ENCODE peak calls at places on chromosomes 5 and 9, in six cellular contexts. One of them, this sample, is unnamed.

GRCh38 chr5:111144352-111144930 is 52.3 kb downstream of the WDR36 start:
- DNase-seq in mesenchymal stem cell: peak
- DNase-seq in H1: no peak
- DNase-seq in IMR-90: no peak
- DNase-seq in neuronal stem cell: no peak
- DNase-seq in H9: no peak
- DNase-seq in this sample: no peak

GRCh38 chr5:123754903-123755302 is 242.9 kb downstream of the CSNK1G3 start:
- DNase-seq in H9: no peak
- DNase-seq in neuronal stem cell: no peak
- DNase-seq in IMR-90: peak
- DNase-seq in mesenchymal stem cell: peak
- DNase-seq in H1: no peak
- DNase-seq in this sample: no peak

GRCh38 chr5:73764586-73764985 is 138.6 kb downstream of the ARHGEF28 start:
- DNase-seq in H1: no peak
- DNase-seq in neuronal stem cell: no peak
- DNase-seq in mesenchymal stem cell: peak
- DNase-seq in IMR-90: peak
- DNase-seq in H9: no peak
- DNase-seq in this sample: peak

GRCh38 chr9:25025686-25026085 is 480.0 kb upstream of the IZUMO3 start:
- DNase-seq in IMR-90: no peak
- DNase-seq in neuronal stem cell: no peak
- DNase-seq in mesenchymal stem cell: no peak
- DNase-seq in H9: no peak
- DNase-seq in H1: no peak
- DNase-seq in this sample: no peak

GRCh38 chr5:67045816-67046740 is 150.5 kb downstream of the CD180 start:
- DNase-seq in H1: no peak
- DNase-seq in neuronal stem cell: no peak
- DNase-seq in H9: no peak
- DNase-seq in IMR-90: peak
- DNase-seq in mesenchymal stem cell: no peak
- DNase-seq in this sample: peak

GRCh38 chr9:14203366-14204056 is 110.4 kb downstream of the NFIB start:
- DNase-seq in H1: no peak
- DNase-seq in H9: no peak
- DNase-seq in mesenchymal stem cell: no peak
- DNase-seq in neuronal stem cell: no peak
- DNase-seq in IMR-90: no peak
- DNase-seq in this sample: no peak

GRCh38 chr9:21696411-21696865 is 106.0 kb upstream of the MTAP start:
- DNase-seq in H1: peak
- DNase-seq in IMR-90: no peak
- DNase-seq in H9: peak
- DNase-seq in neuronal stem cell: no peak
- DNase-seq in mesenchymal stem cell: no peak
- DNase-seq in this sample: peak

GRCh38 chr5:115977988-115978387 is 15.7 kb downstream of the LVRN start:
- DNase-seq in neuronal stem cell: no peak
- DNase-seq in IMR-90: peak
- DNase-seq in mesenchymal stem cell: peak
- DNase-seq in H9: no peak
- DNase-seq in H1: no peak
- DNase-seq in this sample: peak

GRCh38 chr5:157442989-157443619 is 16.9 kb upstream of the NIPAL4 start:
- DNase-seq in H9: no peak
- DNase-seq in IMR-90: no peak
- DNase-seq in neuronal stem cell: no peak
- DNase-seq in H1: no peak
- DNase-seq in mesenchymal stem cell: no peak
- DNase-seq in this sample: no peak

GRCh38 chr5:2715856-2716255 is 35.6 kb downstream of the IRX2 start:
- DNase-seq in mesenchymal stem cell: no peak
- DNase-seq in IMR-90: no peak
- DNase-seq in H1: no peak
- DNase-seq in neuronal stem cell: no peak
- DNase-seq in H9: no peak
- DNase-seq in this sample: peak

GRCh38 chr9:87766697-87767096 is 40.8 kb downstream of the CTSL start:
- DNase-seq in H1: no peak
- DNase-seq in H9: peak
- DNase-seq in neuronal stem cell: no peak
- DNase-seq in IMR-90: no peak
- DNase-seq in mesenchymal stem cell: no peak
- DNase-seq in this sample: peak

GRCh38 chr5:33238826-33239670 is 201.7 kb upstream of the TARS1 start:
- DNase-seq in IMR-90: no peak
- DNase-seq in mesenchymal stem cell: no peak
- DNase-seq in neuronal stem cell: no peak
- DNase-seq in H9: no peak
- DNase-seq in H1: no peak
- DNase-seq in this sample: no peak

GRCh38 chr5:2149196-2149541 is 266.4 kb upstream of the IRX4 start:
- DNase-seq in IMR-90: no peak
- DNase-seq in mesenchymal stem cell: peak
- DNase-seq in neuronal stem cell: peak
- DNase-seq in H1: peak
- DNase-seq in H9: peak
- DNase-seq in this sample: peak

GRCh38 chr5:79560774-79561524 is 47.0 kb upstream of the HOMER1 start:
- DNase-seq in H1: no peak
- DNase-seq in H9: no peak
- DNase-seq in IMR-90: peak
- DNase-seq in mesenchymal stem cell: peak
- DNase-seq in neuronal stem cell: no peak
- DNase-seq in this sample: peak

GRCh38 chr5:80569086-80569960 is 757 bp downstream of the ANKRD34B start:
- DNase-seq in neuronal stem cell: peak
- DNase-seq in IMR-90: no peak
- DNase-seq in H1: no peak
- DNase-seq in H9: peak
- DNase-seq in mesenchymal stem cell: no peak
- DNase-seq in this sample: no peak

GRCh38 chr5:173925449-173926071 is 37.4 kb downstream of the CPEB4 start:
- DNase-seq in H9: no peak
- DNase-seq in IMR-90: peak
- DNase-seq in mesenchymal stem cell: peak
- DNase-seq in neuronal stem cell: no peak
- DNase-seq in H1: no peak
- DNase-seq in this sample: no peak

GRCh38 chr9:14517154-14517906 is 175.9 kb downstream of the ZDHHC21 start:
- DNase-seq in mesenchymal stem cell: no peak
- DNase-seq in H9: no peak
- DNase-seq in H1: no peak
- DNase-seq in IMR-90: no peak
- DNase-seq in neuronal stem cell: no peak
- DNase-seq in this sample: peak

DNA sequence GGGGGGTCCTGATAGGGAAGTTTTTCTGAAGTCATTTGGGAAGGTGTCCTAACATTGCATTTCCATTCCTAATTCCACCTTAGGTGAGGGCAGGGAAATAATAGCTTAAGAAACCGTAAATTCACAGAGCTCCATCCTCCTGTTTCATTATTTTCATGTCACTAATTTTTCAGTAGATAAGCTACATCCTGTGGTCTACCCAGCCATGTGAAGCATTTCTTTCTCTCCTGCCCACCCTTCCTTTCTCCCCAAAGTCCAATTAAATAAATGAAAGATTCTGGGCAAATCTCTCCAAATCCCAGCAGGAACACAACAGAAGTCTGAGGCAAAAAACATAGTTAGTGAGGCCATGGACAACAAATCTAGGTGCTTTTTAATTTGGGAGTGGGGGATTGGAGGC is 95.1 kb upstream of the ERBIN start:
- DNase-seq in H1: no peak
- DNase-seq in mesenchymal stem cell: no peak
- DNase-seq in H9: no peak
- DNase-seq in IMR-90: no peak
- DNase-seq in neuronal stem cell: no peak
- DNase-seq in this sample: no peak
- H3K14ac ChIP-seq in H1: no peak
- H3K14ac ChIP-seq in mesenchymal stem cell: no peak
- H3K14ac ChIP-seq in H9: no peak
- H3K14ac ChIP-seq in IMR-90: no peak
- H3K14ac ChIP-seq in neuronal stem cell: no peak
- H3K14ac ChIP-seq in this sample: no peak

GRCh38 chr5:51383494-51384081 is 340 bp downstream of the ISL1 start:
- DNase-seq in H1: no peak
- DNase-seq in neuronal stem cell: peak
- DNase-seq in H9: no peak
- DNase-seq in mesenchymal stem cell: peak
- DNase-seq in IMR-90: no peak
- DNase-seq in this sample: peak

GRCh38 chr5:51385214-51385613 is 2.0 kb downstream of the ISL1 start:
- DNase-seq in H1: no peak
- DNase-seq in mesenchymal stem cell: no peak
- DNase-seq in H9: no peak
- DNase-seq in IMR-90: no peak
- DNase-seq in neuronal stem cell: no peak
- DNase-seq in this sample: no peak

GRCh38 chr5:51382759-51383493 is at the start of gene ISL1:
- DNase-seq in mesenchymal stem cell: peak
- DNase-seq in H1: no peak
- DNase-seq in IMR-90: peak
- DNase-seq in neuronal stem cell: peak
- DNase-seq in H9: peak
- DNase-seq in this sample: peak

GRCh38 chr5:51382508-51382758 is 815 bp upstream of the ISL1 start:
- DNase-seq in H9: no peak
- DNase-seq in mesenchymal stem cell: no peak
- DNase-seq in IMR-90: no peak
- DNase-seq in neuronal stem cell: peak
- DNase-seq in H1: no peak
- DNase-seq in this sample: no peak

DNA sequence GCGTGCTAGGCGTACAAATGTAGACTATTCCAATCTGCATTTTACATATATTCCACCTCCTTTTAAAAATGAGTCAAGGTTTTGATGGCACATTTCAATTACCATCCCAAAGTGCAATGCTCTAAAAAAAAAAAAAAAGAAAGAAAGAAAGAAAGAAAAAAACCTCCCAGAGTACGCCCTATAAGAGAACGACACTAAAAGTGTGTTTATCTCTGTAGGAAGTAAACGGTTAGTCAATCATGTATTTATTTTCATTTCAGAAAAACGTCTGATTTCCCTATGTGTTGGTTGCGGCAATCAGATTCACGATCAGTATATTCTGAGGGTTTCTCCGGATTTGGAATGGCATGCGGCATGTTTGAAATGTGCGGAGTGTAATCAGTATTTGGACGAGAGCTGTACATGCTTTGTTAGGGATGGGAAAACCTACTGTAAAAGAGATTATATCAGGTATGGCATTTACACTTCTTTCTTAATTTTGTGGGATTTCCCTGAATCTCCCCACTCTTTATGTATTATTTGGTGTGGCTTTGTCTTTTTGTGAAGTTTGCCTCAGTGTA is 1.1 kb downstream of the ISL1 start:
- DNase-seq in IMR-90: no peak
- DNase-seq in mesenchymal stem cell: peak
- DNase-seq in H1: no peak
- DNase-seq in neuronal stem cell: peak
- DNase-seq in H9: no peak
- DNase-seq in this sample: peak
- H3K4me2 ChIP-seq in IMR-90: no peak
- H3K4me2 ChIP-seq in mesenchymal stem cell: no peak
- H3K4me2 ChIP-seq in H1: peak
- H3K4me2 ChIP-seq in neuronal stem cell: no peak
- H3K4me2 ChIP-seq in H9: peak
- H3K4me2 ChIP-seq in this sample: peak

DNA sequence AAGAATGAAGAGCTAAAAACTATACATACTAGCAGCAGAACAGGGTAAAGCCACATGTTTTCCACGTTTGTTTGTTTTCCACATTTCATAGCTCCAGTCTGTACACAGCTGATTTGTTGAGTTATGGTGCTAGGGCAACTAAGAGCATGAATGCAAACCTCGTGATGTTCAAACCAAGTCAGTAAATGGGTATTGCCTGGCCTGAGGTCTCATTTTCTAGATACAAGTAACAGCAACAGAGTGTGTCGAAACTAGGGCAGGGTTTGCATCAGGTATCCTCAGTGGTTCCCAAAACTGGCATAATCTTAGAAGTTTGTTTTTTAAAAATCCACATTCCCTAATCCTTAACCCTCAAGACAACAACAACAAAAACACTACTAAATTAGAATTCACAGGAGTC is 89.3 kb downstream of the CEMIP2 start:
- DNase-seq in H1: no peak
- DNase-seq in H9: no peak
- DNase-seq in mesenchymal stem cell: peak
- DNase-seq in IMR-90: no peak
- DNase-seq in neuronal stem cell: no peak
- DNase-seq in this sample: peak
- H3K27ac ChIP-seq in H1: no peak
- H3K27ac ChIP-seq in H9: no peak
- H3K27ac ChIP-seq in mesenchymal stem cell: no peak
- H3K27ac ChIP-seq in IMR-90: no peak
- H3K27ac ChIP-seq in neuronal stem cell: no peak
- H3K27ac ChIP-seq in this sample: peak

GRCh38 chr9:133726401-133727276 is 11.5 kb downstream of the SARDH start:
- DNase-seq in neuronal stem cell: no peak
- DNase-seq in H1: no peak
- DNase-seq in IMR-90: peak
- DNase-seq in H9: peak
- DNase-seq in mesenchymal stem cell: peak
- DNase-seq in this sample: peak

GRCh38 chr9:133729646-133730281 is 8.4 kb downstream of the SARDH start:
- DNase-seq in H9: peak
- DNase-seq in neuronal stem cell: no peak
- DNase-seq in mesenchymal stem cell: no peak
- DNase-seq in IMR-90: no peak
- DNase-seq in H1: no peak
- DNase-seq in this sample: no peak

GRCh38 chr9:133728856-133729645 is 9.1 kb downstream of the SARDH start:
- DNase-seq in H1: no peak
- DNase-seq in H9: no peak
- DNase-seq in neuronal stem cell: no peak
- DNase-seq in mesenchymal stem cell: no peak
- DNase-seq in IMR-90: no peak
- DNase-seq in this sample: no peak

GRCh38 chr9:133727277-133727875 is 10.8 kb downstream of the SARDH start:
- DNase-seq in neuronal stem cell: no peak
- DNase-seq in H1: no peak
- DNase-seq in H9: peak
- DNase-seq in IMR-90: no peak
- DNase-seq in mesenchymal stem cell: no peak
- DNase-seq in this sample: no peak

DNA sequence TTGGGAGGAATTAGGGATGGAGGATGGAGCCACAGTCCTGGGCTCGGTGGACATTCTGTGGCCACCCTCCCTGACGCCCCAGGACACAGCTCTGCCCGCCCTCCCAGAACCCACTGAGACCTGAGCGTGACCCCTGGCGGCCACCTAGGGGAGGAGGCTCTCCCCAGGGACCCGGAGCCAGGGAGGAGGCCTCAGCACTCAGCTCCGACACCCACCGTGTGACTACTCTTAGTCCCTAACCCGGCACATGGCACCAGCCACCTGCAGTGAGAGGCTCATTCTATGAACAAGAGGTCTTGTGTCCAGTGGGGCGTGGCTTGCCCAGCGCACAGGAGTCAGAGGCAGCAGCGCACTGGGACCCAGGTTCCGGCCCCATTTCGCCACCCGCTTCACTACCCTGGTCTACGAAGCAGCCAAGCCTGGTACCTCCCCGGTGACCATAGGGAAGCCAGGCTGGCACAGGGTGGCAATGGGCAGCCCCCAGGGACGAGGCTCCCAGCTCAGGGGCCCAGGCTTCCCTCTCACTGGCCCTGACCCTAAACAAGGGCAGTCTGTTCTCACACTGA is 10.2 kb downstream of the SARDH start:
- DNase-seq in neuronal stem cell: no peak
- DNase-seq in H1: no peak
- DNase-seq in H9: peak
- DNase-seq in mesenchymal stem cell: no peak
- DNase-seq in IMR-90: no peak
- DNase-seq in this sample: no peak
- H3K14ac ChIP-seq in neuronal stem cell: peak
- H3K14ac ChIP-seq in H1: no peak
- H3K14ac ChIP-seq in H9: no peak
- H3K14ac ChIP-seq in mesenchymal stem cell: no peak
- H3K14ac ChIP-seq in IMR-90: no peak
- H3K14ac ChIP-seq in this sample: no peak